ENCODE peak calls at places on chromosomes 3 and 15, in ten cellular contexts. One of them, this sample, is unnamed.

GRCh38 chr3:114745322-114746240 is 401.5 kb downstream of the ZBTB20 start:
- DNase-seq in transverse colon: no peak
- DNase-seq in heart left ventricle: no peak
- DNase-seq in testis: peak; percentile 23
- DNase-seq in A549: peak; percentile 88
- DNase-seq in Peyer's patch: no peak
- DNase-seq in IMR-90: peak; percentile 66
- DNase-seq in HepG2: peak; percentile 91
- DNase-seq in ovary: no peak
- DNase-seq in body of pancreas: peak; percentile 14
- DNase-seq in this sample: no peak

GRCh38 chr15:71447328-71448250 is 332.3 kb downstream of the THSD4 start:
- DNase-seq in body of pancreas: no peak
- DNase-seq in Peyer's patch: no peak
- DNase-seq in A549: peak; percentile 81
- DNase-seq in HepG2: no peak
- DNase-seq in heart left ventricle: no peak
- DNase-seq in IMR-90: peak; percentile 36
- DNase-seq in ovary: no peak
- DNase-seq in testis: no peak
- DNase-seq in transverse colon: no peak
- DNase-seq in this sample: no peak

GRCh38 chr3:138752886-138753285 is 81.8 kb downstream of the PIK3CB start:
- DNase-seq in Peyer's patch: no peak
- DNase-seq in body of pancreas: no peak
- DNase-seq in ovary: no peak
- DNase-seq in HepG2: no peak
- DNase-seq in transverse colon: no peak
- DNase-seq in testis: no peak
- DNase-seq in A549: no peak
- DNase-seq in IMR-90: no peak
- DNase-seq in heart left ventricle: no peak
- DNase-seq in this sample: no peak

GRCh38 chr3:129651316-129652202 is 45.1 kb upstream of the PLXND1 start:
- DNase-seq in A549: peak; percentile 90
- DNase-seq in heart left ventricle: peak; percentile 32
- DNase-seq in transverse colon: no peak
- DNase-seq in body of pancreas: no peak
- DNase-seq in IMR-90: peak; percentile 78
- DNase-seq in Peyer's patch: no peak
- DNase-seq in testis: no peak
- DNase-seq in HepG2: no peak
- DNase-seq in ovary: peak; percentile 55
- DNase-seq in this sample: peak; percentile 27

GRCh38 chr15:51776952-51777574 is 25.7 kb downstream of the TMOD2 start:
- DNase-seq in ovary: peak; percentile 73
- DNase-seq in IMR-90: peak; percentile 77
- DNase-seq in A549: peak; percentile 88
- DNase-seq in body of pancreas: peak; percentile 76
- DNase-seq in heart left ventricle: peak; percentile 50
- DNase-seq in transverse colon: peak; percentile 69
- DNase-seq in HepG2: peak; percentile 74
- DNase-seq in Peyer's patch: peak; percentile 48
- DNase-seq in testis: peak; percentile 80
- DNase-seq in this sample: peak; percentile 40

GRCh38 chr3:61662861-61663260 is 101.5 kb downstream of the PTPRG start:
- DNase-seq in transverse colon: no peak
- DNase-seq in body of pancreas: no peak
- DNase-seq in IMR-90: no peak
- DNase-seq in ovary: no peak
- DNase-seq in HepG2: no peak
- DNase-seq in testis: no peak
- DNase-seq in Peyer's patch: no peak
- DNase-seq in A549: no peak
- DNase-seq in heart left ventricle: no peak
- DNase-seq in this sample: no peak

GRCh38 chr15:74209997-74210573 is 7.5 kb upstream of the STRA6 start:
- DNase-seq in Peyer's patch: no peak
- DNase-seq in body of pancreas: peak; percentile 17
- DNase-seq in IMR-90: peak; percentile 89
- DNase-seq in transverse colon: no peak
- DNase-seq in A549: no peak
- DNase-seq in heart left ventricle: no peak
- DNase-seq in HepG2: no peak
- DNase-seq in testis: no peak
- DNase-seq in ovary: no peak
- DNase-seq in this sample: no peak

GRCh38 chr15:78211189-78211921 is 23.0 kb downstream of the ACSBG1 start:
- DNase-seq in ovary: no peak
- DNase-seq in transverse colon: no peak
- DNase-seq in Peyer's patch: no peak
- DNase-seq in heart left ventricle: no peak
- DNase-seq in HepG2: no peak
- DNase-seq in A549: peak; percentile 20
- DNase-seq in IMR-90: no peak
- DNase-seq in testis: peak; percentile 65
- DNase-seq in body of pancreas: no peak
- DNase-seq in this sample: no peak

GRCh38 chr3:4813855-4814254 is 165.4 kb upstream of the BHLHE40 start:
- DNase-seq in ovary: no peak
- DNase-seq in HepG2: no peak
- DNase-seq in Peyer's patch: no peak
- DNase-seq in A549: no peak
- DNase-seq in transverse colon: no peak
- DNase-seq in IMR-90: no peak
- DNase-seq in body of pancreas: no peak
- DNase-seq in heart left ventricle: no peak
- DNase-seq in testis: no peak
- DNase-seq in this sample: no peak

GRCh38 chr3:35776346-35776745 is 137.0 kb downstream of the ARPP21 start:
- DNase-seq in Peyer's patch: no peak
- DNase-seq in HepG2: no peak
- DNase-seq in A549: no peak
- DNase-seq in transverse colon: no peak
- DNase-seq in testis: no peak
- DNase-seq in ovary: no peak
- DNase-seq in body of pancreas: no peak
- DNase-seq in IMR-90: no peak
- DNase-seq in heart left ventricle: no peak
- DNase-seq in this sample: no peak

GRCh38 chr15:90001683-90002427 is 731 bp downstream of the ZNF710 start:
- DNase-seq in Peyer's patch: peak; percentile 68
- DNase-seq in transverse colon: peak; percentile 80
- DNase-seq in HepG2: peak; percentile 29
- DNase-seq in IMR-90: peak; percentile 58
- DNase-seq in ovary: peak; percentile 73
- DNase-seq in heart left ventricle: peak; percentile 64
- DNase-seq in body of pancreas: peak; percentile 71
- DNase-seq in testis: peak; percentile 52
- DNase-seq in A549: peak; percentile 67
- DNase-seq in this sample: peak; percentile 36

GRCh38 chr3:178083906-178084823 is 452.1 kb upstream of the KCNMB2 start:
- DNase-seq in heart left ventricle: no peak
- DNase-seq in body of pancreas: no peak
- DNase-seq in ovary: no peak
- DNase-seq in HepG2: peak; percentile 10
- DNase-seq in Peyer's patch: no peak
- DNase-seq in A549: peak; percentile 11
- DNase-seq in testis: no peak
- DNase-seq in transverse colon: no peak
- DNase-seq in IMR-90: no peak
- DNase-seq in this sample: no peak

GRCh38 chr3:124362418-124362817 is 367.8 kb upstream of the UMPS start:
- DNase-seq in A549: no peak
- DNase-seq in HepG2: no peak
- DNase-seq in Peyer's patch: no peak
- DNase-seq in transverse colon: no peak
- DNase-seq in testis: no peak
- DNase-seq in heart left ventricle: no peak
- DNase-seq in IMR-90: no peak
- DNase-seq in ovary: no peak
- DNase-seq in body of pancreas: no peak
- DNase-seq in this sample: no peak

DNA sequence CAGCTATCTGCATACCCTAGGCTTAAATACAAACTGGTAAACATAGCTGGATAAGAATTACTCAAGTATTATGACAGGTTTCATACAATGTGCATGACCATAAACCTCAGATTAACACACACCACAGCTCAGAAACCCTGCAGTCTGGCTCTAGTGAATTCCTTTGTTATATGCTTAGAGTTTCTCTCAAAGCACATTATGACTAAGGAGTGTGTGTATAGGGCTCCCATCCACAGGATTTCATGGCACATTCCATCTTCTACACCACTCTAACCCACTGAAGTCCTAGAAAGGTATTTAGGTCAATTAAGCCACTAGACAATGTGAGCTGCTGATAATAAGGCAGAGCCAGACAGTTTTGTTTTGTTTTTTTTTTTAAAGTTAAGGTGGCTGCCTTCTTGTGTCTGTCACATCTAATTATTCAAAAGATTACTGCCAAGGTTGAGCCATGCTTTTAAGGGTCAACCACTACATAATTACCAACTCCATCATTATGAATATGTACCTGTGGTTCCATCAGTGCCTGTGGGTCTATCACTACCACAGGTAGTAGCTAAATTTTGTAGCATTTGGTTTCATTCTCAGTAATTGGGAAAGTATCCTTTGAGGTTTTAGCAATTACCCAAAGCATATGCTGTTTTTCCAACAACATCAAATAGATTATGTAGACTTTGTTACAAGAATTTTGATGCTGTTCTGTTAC is 107.0 kb downstream of the ALCAM start:
- DNase-seq in ovary: no peak
- DNase-seq in heart left ventricle: no peak
- DNase-seq in body of pancreas: no peak
- DNase-seq in transverse colon: no peak
- DNase-seq in A549: no peak
- DNase-seq in Peyer's patch: no peak
- DNase-seq in testis: no peak
- DNase-seq in HepG2: no peak
- DNase-seq in IMR-90: peak; percentile 86
- DNase-seq in this sample: no peak
- H3K27ac ChIP-seq in ovary: no peak overlapping the region
- H3K27ac ChIP-seq in heart left ventricle: no peak overlapping the region
- H3K27ac ChIP-seq in body of pancreas: no peak overlapping the region
- H3K27ac ChIP-seq in transverse colon: no peak overlapping the region
- H3K27ac ChIP-seq in A549: no peak overlapping the region
- H3K27ac ChIP-seq in Peyer's patch: no peak overlapping the region
- H3K27ac ChIP-seq in testis: no peak overlapping the region
- H3K27ac ChIP-seq in HepG2: no peak overlapping the region
- H3K27ac ChIP-seq in IMR-90: no peak overlapping the region
- H3K27ac ChIP-seq in this sample: no peak overlapping the region

DNA sequence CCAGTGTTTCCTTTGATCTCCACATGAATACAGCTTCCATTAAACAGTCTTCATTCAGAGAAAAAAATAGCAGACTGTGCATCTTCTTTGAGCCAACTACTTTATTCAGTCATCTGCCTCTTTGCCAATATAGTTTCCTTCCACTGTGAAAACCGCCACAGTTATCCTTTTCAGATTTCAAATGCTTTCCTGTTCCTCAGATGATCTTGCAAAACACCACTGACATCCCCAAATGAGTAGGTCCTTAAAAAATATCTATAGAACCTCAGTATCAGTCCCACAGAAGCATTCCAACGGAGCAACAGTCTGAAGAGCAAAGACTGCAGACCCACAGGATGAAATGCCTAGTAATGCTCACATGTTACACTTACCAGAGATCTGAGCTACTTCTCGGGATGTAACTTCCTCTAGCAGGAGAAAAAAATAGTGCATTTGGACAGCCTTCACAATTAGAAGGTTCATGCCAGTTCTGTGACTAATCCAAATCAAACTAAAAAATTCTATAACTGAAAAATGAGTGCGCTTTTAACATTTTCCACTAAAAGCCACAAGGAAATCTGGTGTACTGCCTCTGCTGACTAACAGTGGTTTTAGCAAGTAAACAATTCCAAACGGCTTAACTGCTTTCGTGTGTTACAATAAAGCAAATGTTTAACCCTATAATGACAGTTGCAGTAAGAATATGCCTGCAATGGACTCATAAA is at the start of gene ANKRD28:
- DNase-seq in testis: no peak
- DNase-seq in ovary: no peak
- DNase-seq in HepG2: peak; percentile 58
- DNase-seq in Peyer's patch: no peak
- DNase-seq in A549: peak; percentile 89
- DNase-seq in heart left ventricle: no peak
- DNase-seq in body of pancreas: no peak
- DNase-seq in transverse colon: no peak
- DNase-seq in IMR-90: peak; percentile 98
- DNase-seq in this sample: no peak
- TF ChIP-seq POLR2A in testis: no peak
- TF ChIP-seq POLR2A in ovary: no peak
- TF ChIP-seq POLR2A in HepG2: no peak
- TF ChIP-seq POLR2A in Peyer's patch: no peak
- TF ChIP-seq POLR2A in A549: no peak
- TF ChIP-seq POLR2A in heart left ventricle: no peak
- TF ChIP-seq POLR2A in body of pancreas: peak; percentile 17
- TF ChIP-seq POLR2A in transverse colon: peak; percentile 42
- TF ChIP-seq POLR2A in IMR-90: peak; percentile 96
- TF ChIP-seq POLR2A in this sample: peak; percentile 47

DNA sequence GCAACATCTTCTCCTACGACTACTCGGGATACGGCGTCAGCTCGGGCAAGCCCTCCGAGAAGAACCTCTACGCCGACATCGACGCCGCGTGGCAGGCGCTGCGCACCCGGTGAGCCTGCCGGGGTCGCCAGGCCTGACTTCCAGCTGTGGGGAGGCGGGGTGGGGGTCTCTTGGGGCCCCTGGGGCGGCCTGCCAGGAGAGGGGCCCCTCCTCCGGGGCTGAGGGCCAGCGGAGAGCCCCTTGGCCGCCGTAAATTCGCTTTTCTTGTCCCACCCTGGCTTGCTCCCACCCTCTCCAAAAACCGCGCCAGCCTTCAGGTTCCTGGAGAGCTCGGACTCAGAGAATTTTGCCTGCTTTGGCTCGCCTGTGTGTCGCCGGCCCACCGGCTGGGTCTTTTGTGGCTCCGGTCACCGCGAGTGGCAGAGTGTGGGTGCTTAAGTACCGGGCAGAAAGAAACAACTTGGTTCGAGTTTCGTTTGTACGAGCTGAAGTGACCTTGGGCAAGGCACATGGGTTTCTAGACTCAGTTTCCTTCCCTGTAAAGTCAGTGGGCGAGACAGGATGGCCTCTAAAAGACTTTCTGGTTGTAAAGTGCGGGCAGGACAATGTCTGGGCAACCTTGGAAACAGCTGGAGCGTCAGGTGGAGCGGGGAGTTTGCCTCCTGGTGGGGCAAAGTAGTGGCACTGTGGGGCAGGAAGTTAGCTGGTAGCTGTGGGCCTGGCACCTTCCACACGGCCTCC is 971 bp downstream of the ABHD17C start:
- DNase-seq in body of pancreas: peak; percentile 62
- DNase-seq in A549: peak; percentile 64
- DNase-seq in HepG2: peak; percentile 20
- DNase-seq in ovary: no peak
- DNase-seq in heart left ventricle: no peak
- DNase-seq in transverse colon: peak; percentile 78
- DNase-seq in IMR-90: no peak
- DNase-seq in Peyer's patch: no peak
- DNase-seq in testis: peak; percentile 38
- DNase-seq in this sample: no peak
- H3K27ac ChIP-seq in body of pancreas: peak overlapping the region; percentile 79
- H3K27ac ChIP-seq in A549: peak overlapping the region; percentile 94
- H3K27ac ChIP-seq in HepG2: no peak overlapping the region
- H3K27ac ChIP-seq in ovary: no peak overlapping the region
- H3K27ac ChIP-seq in heart left ventricle: peak overlapping the region; percentile 66
- H3K27ac ChIP-seq in transverse colon: peak overlapping the region; percentile 90
- H3K27ac ChIP-seq in IMR-90: peak overlapping the region; percentile 77
- H3K27ac ChIP-seq in Peyer's patch: peak overlapping the region; percentile 86
- H3K27ac ChIP-seq in testis: peak overlapping the region; percentile 36
- H3K27ac ChIP-seq in this sample: no peak overlapping the region

GRCh38 chr3:46947545-46947899 is 29.0 kb downstream of the CCDC12 start:
- DNase-seq in transverse colon: no peak
- DNase-seq in A549: no peak
- DNase-seq in testis: no peak
- DNase-seq in heart left ventricle: no peak
- DNase-seq in Peyer's patch: no peak
- DNase-seq in IMR-90: no peak
- DNase-seq in HepG2: no peak
- DNase-seq in ovary: no peak
- DNase-seq in body of pancreas: no peak
- DNase-seq in this sample: no peak
- TF ChIP-seq POLR2A in transverse colon: no peak
- TF ChIP-seq POLR2A in A549: no peak
- TF ChIP-seq POLR2A in testis: no peak
- TF ChIP-seq POLR2A in heart left ventricle: no peak
- TF ChIP-seq POLR2A in Peyer's patch: no peak
- TF ChIP-seq POLR2A in IMR-90: no peak
- TF ChIP-seq POLR2A in HepG2: no peak
- TF ChIP-seq POLR2A in ovary: no peak
- TF ChIP-seq POLR2A in body of pancreas: no peak
- TF ChIP-seq POLR2A in this sample: no peak